ENCODE peak calls at places on chromosomes 2 and 18, in seven cellular contexts. H, O, C, W, X, L and E are unnamed samples.

GRCh38 chr2:173436088-173436487 is 81.4 kb downstream of the CDCA7 start:
- DNase-seq in H (no peak), O (no peak), L (no peak), C (no peak), W (no peak), X (no peak), E (no peak)

GRCh38 chr2:172090044-172090946 is 5.0 kb downstream of the DLX1 start:
- DNase-seq in W (no peak), O (no peak), C (no peak), X (no peak), H (no peak), L (no peak), E (no peak)

GRCh38 chr2:140835079-140835478 is 1295.7 kb downstream of the LRP1B start:
- DNase-seq in L (no peak), H (no peak), W (no peak), X (no peak), O (no peak), C (no peak), E (no peak)

GRCh38 chr2:38409136-38409903 is 32.2 kb upstream of the ATL2 start:
- DNase-seq in L (peak; percentile 63), C (no peak), X (no peak), H (no peak), O (peak; percentile 81), W (no peak), E (no peak)

GRCh38 chr18:45167631-45168225 is 447.5 kb upstream of the SLC14A2 start:
- DNase-seq in L (no peak), X (no peak), H (peak; percentile 80), O (no peak), C (no peak), W (no peak), E (no peak)

GRCh38 chr18:3593381-3593903 is 143.5 kb downstream of the TGIF1 start:
- DNase-seq in C (peak; percentile 63), L (no peak), H (peak; percentile 87), X (no peak), W (no peak), O (no peak), E (no peak)

GRCh38 chr18:56233595-56233994 is 404.8 kb downstream of the TXNL1 start:
- DNase-seq in X (no peak), C (peak; percentile 11), L (no peak), O (peak; percentile 69), W (no peak), H (peak; percentile 92), E (no peak)

GRCh38 chr2:240392084-240392947 is 43.1 kb upstream of the GPC1 start:
- DNase-seq in X (peak; percentile 69), O (no peak), L (no peak), C (no peak), H (no peak), W (no peak), E (no peak)

GRCh38 chr18:36544036-36544725 is 246.7 kb downstream of the FHOD3 start:
- DNase-seq in C (no peak), O (peak; percentile 35), X (no peak), L (no peak), W (no peak), H (no peak), E (no peak)

GRCh38 chr18:24734058-24734457 is 273.6 kb downstream of the HRH4 start:
- DNase-seq in L (no peak), O (no peak), W (no peak), X (no peak), C (no peak), H (no peak), E (peak; percentile 16)

GRCh38 chr18:49967171-49967570 is 153.8 kb upstream of the ACAA2 start:
- DNase-seq in H (no peak), O (no peak), X (no peak), L (no peak), C (no peak), W (peak; percentile 15), E (no peak)

GRCh38 chr2:117553448-117553847 is 261.0 kb upstream of the DDX18 start:
- DNase-seq in H (no peak), C (no peak), O (no peak), X (no peak), W (no peak), L (no peak), E (no peak)

GRCh38 chr2:240467149-240467642 is 31.7 kb downstream of the GPC1 start:
- DNase-seq in L (peak; percentile 23), O (peak; percentile 13), W (no peak), H (no peak), X (peak; percentile 54), C (no peak), E (no peak)

DNA sequence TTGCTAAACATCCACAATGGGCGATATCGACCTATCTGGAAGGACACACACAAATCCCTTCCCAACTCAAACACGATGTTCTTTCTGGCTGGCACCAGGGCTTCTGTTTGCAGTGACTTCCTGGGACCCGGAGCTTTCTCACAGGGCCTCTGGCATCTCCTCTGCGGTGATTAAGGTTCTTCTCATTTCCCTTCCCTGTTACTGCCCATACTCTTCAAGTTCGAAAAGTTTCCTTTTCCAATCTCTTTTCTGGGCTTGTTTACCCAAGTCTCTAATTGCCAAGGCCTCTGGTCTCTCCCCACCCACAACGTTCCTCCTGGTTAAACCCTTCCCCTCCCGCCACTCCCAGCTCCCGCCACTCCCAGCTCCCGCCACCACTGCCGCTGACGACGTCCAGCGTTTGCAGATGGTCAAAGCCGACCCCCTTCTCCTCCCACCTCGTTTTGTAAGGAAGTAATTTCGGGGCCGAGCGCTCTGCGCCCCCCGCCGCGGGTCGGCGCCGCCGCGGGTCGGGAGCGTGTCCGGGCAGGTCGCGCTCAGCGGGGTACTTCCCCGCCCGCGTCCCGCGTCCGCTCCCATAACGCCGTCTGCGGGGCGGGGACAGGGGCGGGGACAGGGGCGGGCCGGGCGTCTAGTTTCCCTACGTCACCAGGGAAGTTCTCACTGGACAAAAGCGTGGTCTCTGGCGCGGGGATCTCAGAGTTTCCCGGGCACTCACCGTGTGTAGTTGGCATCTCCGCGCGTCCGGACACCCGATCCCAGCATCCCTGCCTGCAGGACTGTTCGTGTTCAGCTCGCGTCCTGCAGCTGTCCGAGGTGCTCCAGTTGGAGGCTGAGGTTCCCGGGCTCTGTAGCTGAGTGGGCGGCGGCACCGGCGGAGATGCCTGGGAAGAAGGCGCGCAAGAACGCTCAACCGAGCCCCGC is at the start of gene PMAIP1:
- DNase-seq in L (peak; percentile 89), O (peak; percentile 78), W (peak; percentile 72), H (peak; percentile 94), X (peak; percentile 96), C (peak; percentile 44), E (peak; percentile 89)
- TF ChIP-seq POLR2A in L (peak; percentile 33), O (peak; percentile 43), W (peak; percentile 99), H (peak; percentile 100), X (peak; percentile 91), C (peak; percentile 99), E (peak; percentile 77)

GRCh38 chr2:45821558-45822271 is 170.2 kb downstream of the PRKCE start:
- DNase-seq in L (peak; percentile 89), H (peak; percentile 69), W (peak; percentile 39), O (peak; percentile 70), C (peak; percentile 40), X (no peak), E (no peak)
- TF ChIP-seq POLR2A in L (no peak), H (no peak), W (no peak), O (no peak), C (no peak), X (no peak), E (no peak)

DNA sequence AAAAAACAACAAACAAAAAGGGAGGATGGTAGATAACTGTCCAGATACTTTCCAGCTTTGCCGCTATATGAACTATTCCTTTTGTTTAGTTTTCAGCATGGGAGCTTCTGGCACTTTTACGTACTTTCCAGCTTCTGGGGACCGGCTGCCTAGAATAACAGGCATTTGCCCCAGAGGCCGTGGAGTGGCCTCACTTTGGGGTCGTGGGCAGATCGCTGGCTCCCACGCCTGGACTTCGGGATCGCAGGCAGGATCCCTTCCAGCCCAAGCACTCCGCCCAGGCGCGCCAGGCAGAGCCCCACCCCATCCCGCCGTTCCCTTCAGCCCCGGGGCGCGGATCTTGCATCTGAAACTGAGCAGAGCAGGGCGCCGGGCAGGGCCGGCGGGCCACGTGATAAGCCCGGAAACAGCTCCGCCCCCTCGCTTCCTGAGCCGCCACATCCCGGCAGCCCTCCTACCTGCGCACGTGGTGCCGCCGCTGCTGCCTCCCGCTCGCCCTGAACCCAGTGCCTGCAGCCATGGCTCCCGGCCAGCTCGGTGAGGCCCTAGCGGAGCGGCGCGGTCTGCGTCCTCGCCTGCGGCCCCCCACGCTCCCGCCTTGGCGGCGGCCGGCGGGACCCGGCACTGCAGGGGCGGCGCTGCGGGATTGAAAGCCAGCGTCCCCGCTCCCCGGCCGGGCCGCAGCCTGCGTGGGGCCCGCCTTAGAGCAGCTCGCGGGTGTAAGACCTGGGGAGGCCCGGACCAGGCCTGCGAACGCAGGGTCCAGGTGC is at the start of gene ATIC:
- DNase-seq in W (peak; percentile 69), C (peak; percentile 92), X (peak; percentile 98), L (peak; percentile 96), O (peak; percentile 93), H (peak; percentile 92), E (peak; percentile 94)
- TF ChIP-seq POLR2A in W (peak; percentile 82), C (peak; percentile 65), X (peak; percentile 47), L (no peak), O (peak; percentile 47), H (peak; percentile 53), E (peak; percentile 84)

GRCh38 chr18:76530846-76531245 is 35.8 kb upstream of the ZNF516 start:
- DNase-seq in W (no peak), C (no peak), H (no peak), X (no peak), L (no peak), O (no peak), E (no peak)

GRCh38 chr18:76529433-76529811 is 34.4 kb upstream of the ZNF516 start:
- DNase-seq in L (no peak), H (no peak), O (no peak), W (no peak), C (no peak), X (no peak), E (no peak)

GRCh38 chr18:76524900-76525698 is 30.1 kb upstream of the ZNF516 start:
- DNase-seq in X (no peak), H (peak; percentile 68), C (no peak), L (no peak), W (peak; percentile 46), O (no peak), E (no peak)

GRCh38 chr18:76530391-76530790 is 35.3 kb upstream of the ZNF516 start:
- DNase-seq in C (no peak), W (no peak), O (no peak), X (no peak), L (no peak), H (no peak), E (no peak)

GRCh38 chr18:76528477-76529432 is 33.7 kb upstream of the ZNF516 start:
- DNase-seq in W (no peak), C (no peak), H (peak; percentile 83), L (peak; percentile 46), O (peak; percentile 65), X (peak; percentile 61), E (peak; percentile 39)
- TF ChIP-seq POLR2A in W (no peak), C (no peak), H (no peak), L (no peak), O (peak; percentile 14), X (no peak), E (no peak)

GRCh38 chr2:206445948-206446347 is 2.6 kb downstream of the ADAM23 start:
- DNase-seq in H (no peak), X (no peak), L (no peak), W (no peak), O (no peak), C (no peak), E (no peak)

GRCh38 chr2:206442516-206442853 is 847 bp upstream of the ADAM23 start:
- DNase-seq in W (no peak), C (no peak), H (no peak), O (peak; percentile 16), X (no peak), L (no peak), E (no peak)

GRCh38 chr2:206443735-206444527 is 599 bp downstream of the ADAM23 start:
- DNase-seq in O (no peak), W (peak; percentile 46), L (no peak), X (peak; percentile 75), C (peak; percentile 49), H (peak; percentile 22), E (no peak)

GRCh38 chr2:206438196-206438727 is 5.1 kb upstream of the ADAM23 start:
- DNase-seq in L (no peak), W (no peak), H (no peak), O (no peak), C (no peak), X (no peak), E (no peak)

GRCh38 chr2:206442854-206443734 is at the start of gene ADAM23:
- DNase-seq in O (peak; percentile 41), X (no peak), H (peak; percentile 52), C (peak; percentile 73), W (peak; percentile 56), L (no peak), E (peak; percentile 5)
- TF ChIP-seq POLR2A in O (peak; percentile 13), X (no peak), H (no peak), C (peak; percentile 51), W (peak; percentile 37), L (no peak), E (no peak)